ENCODE peak calls at places on chromosome 14, in seven cellular contexts. T, I, E, N, V, F and O are unnamed samples.

GRCh38 chr14:96512602-96513397 is 10.6 kb downstream of the PAPOLA start:
- DNase-seq in N (no peak), F (no peak), E (no peak), V (no peak), I (no peak), T (no peak), O (no peak)

GRCh38 chr14:95892142-95892541 is 15.5 kb downstream of the TUNAR start:
- DNase-seq in F (no peak), T (no peak), I (no peak), N (no peak), V (no peak), E (no peak), O (no peak)

GRCh38 chr14:32298346-32298745 is 30.8 kb upstream of the AKAP6 start:
- DNase-seq in I (no peak), V (peak), E (no peak), N (no peak), F (no peak), T (no peak), O (no peak)

GRCh38 chr14:79483472-79483871 is 727.8 kb downstream of the DIO2 start:
- DNase-seq in F (no peak), T (no peak), V (peak), I (no peak), E (no peak), N (no peak), O (no peak)

GRCh38 chr14:44914849-44915248 is 46.9 kb downstream of the KLHL28 start:
- DNase-seq in N (peak), T (no peak), V (peak), E (no peak), I (no peak), F (no peak), O (no peak)

GRCh38 chr14:105926415-105927093 is 400.2 kb downstream of the TMEM121 start:
- DNase-seq in F (no peak), E (no peak), N (no peak), V (no peak), I (no peak), T (no peak), O (no peak)

GRCh38 chr14:103879570-103880333 is 32.4 kb upstream of the PPP1R13B start:
- DNase-seq in V (peak), E (no peak), F (peak), I (no peak), N (no peak), T (peak), O (peak)

GRCh38 chr14:39107624-39108023 is 4.6 kb upstream of the SEC23A start:
- DNase-seq in I (peak), T (no peak), E (no peak), N (peak), F (peak), V (peak), O (peak)

GRCh38 chr14:99133563-99134332 is 138.2 kb downstream of the BCL11B start:
- DNase-seq in V (no peak), N (no peak), T (no peak), F (no peak), E (no peak), I (no peak), O (no peak)

GRCh38 chr14:68669644-68670343 is 123.1 kb downstream of the ZFP36L1 start:
- DNase-seq in E (no peak), T (no peak), N (no peak), F (no peak), V (peak), I (no peak), O (no peak)

GRCh38 chr14:63045234-63045611 is at the start of gene KCNH5:
- DNase-seq in E (peak), V (peak), I (peak), F (peak), N (no peak), T (peak), O (peak)

GRCh38 chr14:74038015-74038859 is 19.1 kb downstream of the BBOF1 start:
- DNase-seq in I (peak), T (no peak), F (peak), E (peak), N (peak), V (peak), O (peak)